ENCODE peak calls at places on chromosome 15, in ten cellular contexts. R, D, P, A, C, J, H, O, S and B are unnamed samples. For H3K9me3, the result is how much of the 10 kb centered on the place peaks cover.

GRCh38 chr15:78100886-78101285 is 8.5 kb downstream of the SH2D7 start:
- DNase-seq in D (no peak), J (no peak), H (peak), C (no peak), P (no peak), S (no peak), O (no peak), R (no peak), A (no peak), B (no peak)

GRCh38 chr15:47116698-47117097 is 600.6 kb upstream of the SEMA6D start:
- DNase-seq in P (no peak), J (no peak), C (no peak), O (no peak), R (no peak), S (no peak), A (no peak), D (no peak), H (no peak), B (no peak)

GRCh38 chr15:39623550-39623931 is 42.7 kb downstream of the THBS1 start:
- DNase-seq in H (no peak), C (no peak), R (no peak), D (no peak), S (no peak), A (no peak), P (no peak), J (no peak), O (peak), B (no peak)

GRCh38 chr15:38332711-38333110 is 80.1 kb downstream of the SPRED1 start:
- DNase-seq in D (no peak), S (no peak), A (no peak), O (no peak), H (no peak), C (no peak), J (no peak), P (no peak), R (no peak), B (no peak)

GRCh38 chr15:90441011-90441410 is 53.0 kb downstream of the IQGAP1 start:
- DNase-seq in R (no peak), A (no peak), O (no peak), P (no peak), C (no peak), D (no peak), J (no peak), H (no peak), S (no peak), B (no peak)

GRCh38 chr15:56765252-56765651 is 31.9 kb upstream of the ZNF280D start:
- DNase-seq in J (no peak), P (no peak), C (no peak), O (no peak), S (no peak), D (peak), H (no peak), A (no peak), R (no peak), B (no peak)

GRCh38 chr15:31327674-31328424 is 1.2 kb downstream of the KLF13 start:
- DNase-seq in O (peak), D (peak), S (no peak), R (no peak), J (no peak), C (no peak), P (peak), A (peak), H (peak), B (no peak)

GRCh38 chr15:63157891-63158431 is 684 bp upstream of the RPS27L start:
- DNase-seq in P (peak), D (peak), A (peak), J (peak), O (no peak), S (peak), R (peak), C (no peak), H (peak), B (peak)

GRCh38 chr15:77907824-77908751 is 169.4 kb downstream of the TBC1D2B start:
- DNase-seq in J (peak), C (no peak), H (peak), S (no peak), P (no peak), A (peak), O (peak), D (peak), R (no peak), B (no peak)

GRCh38 chr15:97993310-97993738 is 32.8 kb downstream of the ARRDC4 start:
- DNase-seq in H (no peak), D (no peak), A (no peak), O (no peak), C (no peak), S (no peak), P (no peak), R (no peak), J (no peak), B (no peak)

GRCh38 chr15:44087578-44088190 is 107.4 kb downstream of the FRMD5 start:
- DNase-seq in D (peak), C (peak), S (no peak), P (no peak), R (no peak), J (peak), A (no peak), O (no peak), H (no peak), B (peak)

GRCh38 chr15:43186003-43186353 is 775 bp downstream of the CCNDBP1 start:
- DNase-seq in A (no peak), S (no peak), P (no peak), D (no peak), H (peak), O (no peak), R (no peak), C (no peak), J (no peak), B (no peak)

GRCh38 chr15:90637693-90638092 is 79.5 kb upstream of the BLM start:
- DNase-seq in D (no peak), S (no peak), C (no peak), A (no peak), J (no peak), O (no peak), R (no peak), H (no peak), P (no peak), B (no peak)

GRCh38 chr15:99546436-99547100 is 19.2 kb upstream of the MEF2A start:
- DNase-seq in D (no peak), J (no peak), O (no peak), A (no peak), P (no peak), S (no peak), H (no peak), C (no peak), R (no peak), B (no peak)

GRCh38 chr15:57914350-57915055 is 151.0 kb downstream of the ALDH1A2 start:
- DNase-seq in R (no peak), P (no peak), C (no peak), J (no peak), H (peak), D (no peak), S (no peak), O (no peak), A (no peak), B (no peak)

GRCh38 chr15:99578809-99579208 is 13.0 kb downstream of the MEF2A start:
- DNase-seq in P (no peak), J (no peak), R (no peak), H (no peak), A (no peak), C (no peak), S (no peak), O (no peak), D (no peak), B (no peak)

GRCh38 chr15:83571820-83572707 is 81.9 kb upstream of the ADAMTSL3 start:
- DNase-seq in R (no peak), A (no peak), D (peak), C (no peak), J (peak), H (no peak), O (no peak), P (no peak), S (no peak), B (no peak)

GRCh38 chr15:48646364-48646763 is 855 bp upstream of the FBN1 start:
- DNase-seq in C (no peak), D (no peak), O (no peak), J (no peak), A (no peak), R (no peak), H (no peak), S (no peak), P (no peak), B (no peak)
- H3K4me3 ChIP-seq in C (no peak), D (peak), O (no peak), J (no peak), A (peak), R (peak), H (peak), S (peak), P (peak), B (peak)

GRCh38 chr15:93051236-93052089 is 37.5 kb downstream of the RGMA start:
- DNase-seq in C (no peak), S (no peak), D (no peak), O (no peak), J (no peak), P (no peak), R (no peak), H (no peak), A (no peak), B (no peak)

GRCh38 chr15:93055211-93055763 is 33.7 kb downstream of the RGMA start:
- DNase-seq in C (no peak), A (no peak), H (no peak), S (no peak), P (no peak), O (no peak), D (no peak), J (no peak), R (no peak), B (no peak)

GRCh38 chr15:93049914-93050534 is 39.0 kb downstream of the RGMA start:
- DNase-seq in P (no peak), J (no peak), D (no peak), S (no peak), H (no peak), C (no peak), A (no peak), O (no peak), R (no peak), B (no peak)

GRCh38 chr15:93050648-93051047 is 38.4 kb downstream of the RGMA start:
- DNase-seq in J (no peak), O (no peak), P (no peak), H (no peak), R (no peak), D (no peak), A (no peak), S (no peak), C (no peak), B (no peak)

DNA sequence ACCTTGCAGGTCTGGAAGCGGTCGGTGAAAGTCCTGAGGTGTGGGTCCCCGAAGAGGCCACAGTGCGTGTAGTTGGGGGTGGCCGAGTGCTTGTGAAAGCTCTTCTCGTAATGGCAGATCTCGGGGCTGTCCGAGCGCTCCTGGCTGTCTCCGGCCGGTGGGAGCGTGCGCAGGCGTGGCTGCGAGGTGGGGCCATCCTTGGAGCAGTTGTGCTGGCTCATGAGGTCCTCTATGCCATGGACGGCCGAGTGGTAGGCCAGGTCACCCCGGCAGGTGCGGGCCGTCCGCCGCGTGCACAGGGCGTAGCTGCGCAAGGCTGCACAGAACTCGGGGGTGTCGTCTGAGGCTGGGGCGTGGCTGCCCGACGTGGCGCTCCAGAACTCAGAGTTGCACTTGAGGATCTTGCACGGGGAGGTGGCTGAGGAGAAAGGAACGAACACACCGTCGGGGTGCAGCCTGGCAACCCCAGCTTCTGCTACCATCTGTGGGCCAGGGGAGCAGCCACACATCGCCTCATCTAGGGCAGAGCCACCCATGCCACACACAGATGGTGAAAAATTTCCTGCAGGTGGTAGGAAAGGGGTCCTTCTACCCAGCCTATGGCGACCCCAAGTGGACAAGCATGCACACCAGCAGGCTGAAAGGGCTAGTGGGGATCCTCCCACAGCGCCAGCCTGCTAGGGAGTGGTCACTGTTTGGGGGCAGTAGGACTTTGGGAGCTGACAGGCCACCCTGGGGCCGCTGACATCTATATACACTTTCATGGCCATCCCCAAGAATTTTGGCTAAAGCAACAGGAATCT is 36.7 kb downstream of the RGMA start:
- DNase-seq in A (no peak), C (no peak), R (no peak), S (no peak), H (no peak), O (no peak), P (no peak), J (no peak), D (no peak), B (no peak)
- TF ChIP-seq CTCF in A (peak), C (peak), R (no peak), S (no peak), H (no peak), O (no peak), P (no peak), J (peak), D (no peak), B (no peak)

GRCh38 chr15:25183581-25184330 is 229.0 kb downstream of the SNRPN start:
- DNase-seq in R (no peak), S (no peak), D (no peak), H (no peak), P (peak), A (no peak), O (no peak), J (no peak), C (no peak), B (no peak)
- H3K9me3 ChIP-seq in R (under half), S (under half), D (under half), H (under half), P (under half), A (half or more), O (under half), J (under half), C (under half), B (half or more)

GRCh38 chr15:70112018-70112395 is 14.3 kb upstream of the TLE3 start:
- DNase-seq in H (no peak), R (no peak), D (no peak), S (no peak), J (no peak), O (no peak), P (no peak), C (no peak), A (no peak), B (no peak)
- H3K4me3 ChIP-seq in H (no peak), R (no peak), D (peak), S (no peak), J (no peak), O (no peak), P (peak), C (no peak), A (no peak), B (peak)

DNA sequence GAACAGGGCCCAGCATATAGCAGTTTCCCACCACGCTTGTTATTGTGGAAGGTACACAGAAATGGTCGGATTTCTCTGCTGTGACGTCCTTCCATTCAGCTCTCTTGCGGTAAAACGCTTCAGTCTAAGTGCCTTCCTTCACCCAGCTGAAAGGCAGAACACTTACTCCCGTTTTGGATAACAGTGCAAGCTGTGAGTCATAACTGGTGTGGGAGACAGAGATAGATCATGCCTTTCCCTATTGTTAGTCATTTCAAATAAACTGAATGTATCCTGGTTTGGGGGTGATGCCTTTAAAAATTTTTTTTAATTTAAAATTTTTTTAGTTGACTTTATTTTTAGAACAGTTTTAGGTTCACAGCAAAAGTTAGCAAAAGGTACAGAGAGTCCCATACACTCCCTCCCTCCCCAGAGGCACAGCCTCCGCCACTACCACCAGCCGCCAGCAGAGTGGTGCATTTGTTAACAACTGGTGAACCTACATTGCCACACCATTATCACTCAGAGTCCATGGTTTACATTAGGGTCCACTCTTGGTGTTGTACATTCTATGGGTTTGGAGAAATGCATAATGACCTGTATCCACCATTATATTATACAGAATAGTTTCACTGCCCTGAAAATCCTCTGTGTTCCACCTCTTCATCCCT is 94.9 kb upstream of the NSMCE3 start:
- DNase-seq in P (no peak), J (no peak), A (peak), H (no peak), S (no peak), C (no peak), D (peak), O (no peak), R (no peak), B (peak)
- TF ChIP-seq CTCF in P (no peak), J (peak), A (no peak), H (peak), S (peak), C (peak), D (peak), O (no peak), R (peak), B (peak)

GRCh38 chr15:27601239-27601942 is 497.7 kb downstream of the OCA2 start:
- DNase-seq in J (no peak), R (no peak), H (no peak), C (no peak), S (no peak), D (no peak), A (no peak), O (no peak), P (no peak), B (no peak)
- H3K9me3 ChIP-seq in J (half or more), R (under half), H (under half), C (under half), S (under half), D (under half), A (under half), O (under half), P (under half), B (under half)